ENCODE peak calls at places on chromosomes 3 and 15, in five cellular contexts. J is NCI-H2081; Y is neural crest cell; P is left cardiac atrium; R is activated CD8-positive, alpha-beta memory T cell treated with anti-CD3 and anti-CD28 coated beads for 48 hours. L is an unnamed sample.

GRCh38 chr3:141529256-141530132 is 42.7 kb downstream of the RASA2 start:
- DNase-seq in P (no peak), J (no peak), R (no peak), Y (no peak), L (no peak)

GRCh38 chr15:64464271-64465005 is 4.1 kb downstream of the ZNF609 start:
- DNase-seq in Y (no peak), J (peak; percentile 84), P (no peak), R (no peak), L (no peak)

GRCh38 chr15:68330911-68331310 is 53.4 kb downstream of the FEM1B start:
- DNase-seq in R (no peak), P (no peak), Y (no peak), J (no peak), L (peak; percentile 33)

GRCh38 chr3:94036909-94037507 is 8.6 kb upstream of the STX19 start:
- DNase-seq in J (peak; percentile 19), P (no peak), Y (no peak), R (no peak), L (peak; percentile 36)

GRCh38 chr3:38805004-38805403 is 11.0 kb downstream of the SCN10A start:
- DNase-seq in Y (no peak), P (no peak), R (no peak), J (no peak), L (no peak)

GRCh38 chr3:72341380-72341770 is 506.9 kb downstream of the SHQ1 start:
- DNase-seq in J (no peak), Y (no peak), P (no peak), R (no peak), L (no peak)

GRCh38 chr15:73244333-73244732 is 124.4 kb downstream of the HCN4 start:
- DNase-seq in J (peak; percentile 49), R (no peak), P (no peak), Y (no peak), L (no peak)

GRCh38 chr3:183114374-183114773 is 15.1 kb upstream of the MCCC1 start:
- DNase-seq in Y (no peak), R (no peak), J (peak; percentile 37), P (no peak), L (peak; percentile 64)

GRCh38 chr3:123773681-123774431 is 110.3 kb downstream of the MYLK start:
- DNase-seq in J (no peak), P (peak; percentile 40), Y (no peak), R (no peak), L (peak; percentile 95)

GRCh38 chr3:136617123-136617700 is 135.0 kb downstream of the STAG1 start:
- DNase-seq in R (no peak), P (no peak), Y (no peak), J (no peak), L (no peak)

GRCh38 chr3:118772036-118773030 is 262.3 kb downstream of the IGSF11 start:
- DNase-seq in P (no peak), J (peak; percentile 77), R (no peak), Y (no peak), L (peak; percentile 6)

GRCh38 chr15:72197045-72197459 is 535 bp downstream of the GRAMD2A start:
- DNase-seq in J (no peak), P (no peak), R (no peak), Y (no peak), L (no peak)

GRCh38 chr3:3307491-3307890 is 128.0 kb upstream of the CRBN start:
- DNase-seq in P (no peak), J (no peak), Y (no peak), R (no peak), L (no peak)

GRCh38 chr3:109678600-109678999 is 341.3 kb upstream of the DPPA4 start:
- DNase-seq in P (no peak), J (no peak), Y (no peak), R (no peak), L (no peak)

GRCh38 chr15:67967871-67968423 is 86.2 kb upstream of the PIAS1 start:
- DNase-seq in R (no peak), Y (peak; percentile 73), P (peak; percentile 87), J (no peak), L (no peak)